ENCODE peak calls at places on chromosomes 4 and X, in eight cellular contexts. One of them, this sample, is unnamed.

GRCh38 chrX:111869639-111870034 is 6.3 kb upstream of the TRPC5OS start:
- DNase-seq in endodermal cell: peak; percentile 84
- DNase-seq in GDM1: no peak
- DNase-seq in HAP-1: peak; percentile 80
- DNase-seq in amniotic stem cell: peak; percentile 3
- DNase-seq in aorta: no peak
- DNase-seq in BE2C: peak; percentile 24
- DNase-seq in GM12865: peak; percentile 53
- DNase-seq in this sample: peak; percentile 2

GRCh38 chrX:41334866-41335589 is 1.1 kb downstream of the DDX3X start:
- DNase-seq in BE2C: peak; percentile 44
- DNase-seq in GDM1: peak; percentile 69
- DNase-seq in GM12865: peak; percentile 63
- DNase-seq in HAP-1: peak; percentile 30
- DNase-seq in endodermal cell: peak; percentile 76
- DNase-seq in aorta: peak; percentile 86
- DNase-seq in amniotic stem cell: peak; percentile 53
- DNase-seq in this sample: no peak

GRCh38 chr4:26510334-26510705 is 20.0 kb upstream of the CCKAR start:
- DNase-seq in GDM1: no peak
- DNase-seq in BE2C: no peak
- DNase-seq in HAP-1: no peak
- DNase-seq in amniotic stem cell: no peak
- DNase-seq in aorta: no peak
- DNase-seq in GM12865: no peak
- DNase-seq in endodermal cell: no peak
- DNase-seq in this sample: no peak

GRCh38 chrX:30653415-30654131 is at the start of gene GK:
- DNase-seq in GM12865: peak; percentile 47
- DNase-seq in BE2C: peak; percentile 12
- DNase-seq in GDM1: no peak
- DNase-seq in amniotic stem cell: no peak
- DNase-seq in HAP-1: peak; percentile 7
- DNase-seq in aorta: peak; percentile 58
- DNase-seq in endodermal cell: peak; percentile 54
- DNase-seq in this sample: no peak

GRCh38 chrX:129738466-129739308 is at the start of gene XPNPEP2:
- DNase-seq in endodermal cell: peak; percentile 59
- DNase-seq in HAP-1: no peak
- DNase-seq in aorta: no peak
- DNase-seq in GM12865: no peak
- DNase-seq in BE2C: peak; percentile 55
- DNase-seq in amniotic stem cell: no peak
- DNase-seq in GDM1: no peak
- DNase-seq in this sample: no peak

GRCh38 chr4:168630445-168631187 is 133.8 kb downstream of the PALLD start:
- DNase-seq in aorta: no peak
- DNase-seq in GDM1: no peak
- DNase-seq in HAP-1: peak; percentile 43
- DNase-seq in GM12865: no peak
- DNase-seq in BE2C: no peak
- DNase-seq in endodermal cell: no peak
- DNase-seq in amniotic stem cell: no peak
- DNase-seq in this sample: no peak

GRCh38 chr4:132114885-132115284 is 1034.2 kb upstream of the PCDH10 start:
- DNase-seq in BE2C: no peak
- DNase-seq in GDM1: no peak
- DNase-seq in aorta: no peak
- DNase-seq in amniotic stem cell: no peak
- DNase-seq in endodermal cell: no peak
- DNase-seq in HAP-1: no peak
- DNase-seq in GM12865: no peak
- DNase-seq in this sample: no peak

GRCh38 chr4:7154351-7154981 is 37.9 kb upstream of the SORCS2 start:
- DNase-seq in aorta: no peak
- DNase-seq in endodermal cell: peak; percentile 39
- DNase-seq in GDM1: no peak
- DNase-seq in GM12865: no peak
- DNase-seq in HAP-1: no peak
- DNase-seq in BE2C: peak; percentile 3
- DNase-seq in amniotic stem cell: no peak
- DNase-seq in this sample: no peak

GRCh38 chr4:10944321-10944720 is 259.8 kb upstream of the CLNK start:
- DNase-seq in HAP-1: no peak
- DNase-seq in endodermal cell: peak; percentile 64
- DNase-seq in BE2C: no peak
- DNase-seq in GDM1: no peak
- DNase-seq in GM12865: no peak
- DNase-seq in amniotic stem cell: no peak
- DNase-seq in aorta: no peak
- DNase-seq in this sample: no peak

GRCh38 chr4:24477919-24478318 is 106.4 kb downstream of the DHX15 start:
- DNase-seq in GDM1: no peak
- DNase-seq in BE2C: no peak
- DNase-seq in endodermal cell: peak; percentile 70
- DNase-seq in GM12865: no peak
- DNase-seq in amniotic stem cell: peak; percentile 25
- DNase-seq in HAP-1: no peak
- DNase-seq in aorta: no peak
- DNase-seq in this sample: no peak

This sample was measured in H54.